ENCODE peak calls at places on chromosomes 1 and 21, in four cellular contexts. One of them, this sample, is unnamed.

GRCh38 chr1:39735731-39736130 is 3.0 kb upstream of the PPIE start:
- DNase-seq in mucosa of descending colon: no peak
- DNase-seq in left ventricle myocardium superior: no peak
- DNase-seq in COLO829: no peak
- DNase-seq in this sample: no peak

GRCh38 chr1:169062152-169062551 is 44.3 kb upstream of the ATP1B1 start:
- DNase-seq in mucosa of descending colon: no peak
- DNase-seq in COLO829: no peak
- DNase-seq in left ventricle myocardium superior: no peak
- DNase-seq in this sample: no peak

GRCh38 chr1:87226341-87226760 is 102.3 kb upstream of the LMO4 start:
- DNase-seq in left ventricle myocardium superior: peak
- DNase-seq in COLO829: peak
- DNase-seq in mucosa of descending colon: peak
- DNase-seq in this sample: no peak

GRCh38 chr21:34825101-34825500 is 156.3 kb downstream of the CLIC6 start:
- DNase-seq in COLO829: no peak
- DNase-seq in mucosa of descending colon: no peak
- DNase-seq in left ventricle myocardium superior: no peak
- DNase-seq in this sample: no peak

GRCh38 chr1:173453982-173454381 is 23.2 kb upstream of the PRDX6 start:
- DNase-seq in mucosa of descending colon: no peak
- DNase-seq in left ventricle myocardium superior: no peak
- DNase-seq in COLO829: no peak
- DNase-seq in this sample: no peak

GRCh38 chr1:213986925-213987250 is 885 bp upstream of the PROX1 start:
- DNase-seq in mucosa of descending colon: no peak
- DNase-seq in left ventricle myocardium superior: no peak
- DNase-seq in COLO829: no peak
- DNase-seq in this sample: no peak

GRCh38 chr1:219973221-219973620 is 44.9 kb upstream of the SLC30A10 start:
- DNase-seq in mucosa of descending colon: no peak
- DNase-seq in COLO829: no peak
- DNase-seq in left ventricle myocardium superior: no peak
- DNase-seq in this sample: no peak

GRCh38 chr1:1359668-1360468 is 1.5 kb upstream of the MXRA8 start:
- DNase-seq in COLO829: no peak
- DNase-seq in left ventricle myocardium superior: peak
- DNase-seq in mucosa of descending colon: peak
- DNase-seq in this sample: no peak

GRCh38 chr1:148379697-148380096 is 103.4 kb downstream of the PPIAL4G start:
- DNase-seq in left ventricle myocardium superior: no peak
- DNase-seq in mucosa of descending colon: no peak
- DNase-seq in COLO829: no peak
- DNase-seq in this sample: no peak

GRCh38 chr1:8763888-8764287 is 53.6 kb downstream of the RERE start:
- DNase-seq in left ventricle myocardium superior: no peak
- DNase-seq in mucosa of descending colon: no peak
- DNase-seq in COLO829: no peak
- DNase-seq in this sample: peak

GRCh38 chr1:56666112-56666608 is 21.0 kb downstream of the PRKAA2 start:
- DNase-seq in mucosa of descending colon: no peak
- DNase-seq in COLO829: no peak
- DNase-seq in left ventricle myocardium superior: no peak
- DNase-seq in this sample: no peak

GRCh38 chr21:33168886-33169285 is 60.9 kb upstream of the IFNAR2 start:
- DNase-seq in left ventricle myocardium superior: no peak
- DNase-seq in COLO829: no peak
- DNase-seq in mucosa of descending colon: no peak
- DNase-seq in this sample: no peak

GRCh38 chr1:55827350-55827749 is 612.2 kb upstream of the USP24 start:
- DNase-seq in COLO829: peak
- DNase-seq in mucosa of descending colon: no peak
- DNase-seq in left ventricle myocardium superior: no peak
- DNase-seq in this sample: no peak

GRCh38 chr1:94597701-94598100 is 56.1 kb upstream of the F3 start:
- DNase-seq in mucosa of descending colon: no peak
- DNase-seq in left ventricle myocardium superior: no peak
- DNase-seq in COLO829: no peak
- DNase-seq in this sample: no peak

GRCh38 chr1:151539321-151540020 is 638 bp upstream of the TUFT1 start:
- DNase-seq in mucosa of descending colon: peak
- DNase-seq in COLO829: peak
- DNase-seq in left ventricle myocardium superior: peak
- DNase-seq in this sample: peak

GRCh38 chr1:229272164-229273158 is 1.6 kb downstream of the RAB4A start:
- DNase-seq in left ventricle myocardium superior: no peak
- DNase-seq in COLO829: no peak
- DNase-seq in mucosa of descending colon: no peak
- DNase-seq in this sample: no peak

GRCh38 chr1:204758601-204759000 is 73.1 kb upstream of the LRRN2 start:
- DNase-seq in left ventricle myocardium superior: no peak
- DNase-seq in mucosa of descending colon: no peak
- DNase-seq in COLO829: no peak
- DNase-seq in this sample: no peak

GRCh38 chr1:19121192-19121591 is 88.9 kb downstream of the UBR4 start:
- DNase-seq in mucosa of descending colon: peak
- DNase-seq in COLO829: no peak
- DNase-seq in left ventricle myocardium superior: no peak
- DNase-seq in this sample: no peak

GRCh38 chr21:26952274-26953066 is 14.4 kb downstream of the ADAMTS5 start:
- DNase-seq in COLO829: no peak
- DNase-seq in left ventricle myocardium superior: no peak
- DNase-seq in mucosa of descending colon: no peak
- DNase-seq in this sample: no peak